ENCODE peak calls at places on chromosomes 12 and 14, in nine cellular contexts. One of them, this sample, is unnamed.

GRCh38 chr14:56131865-56132830 is 13.9 kb downstream of the PELI2 start:
- DNase-seq in CD8-positive, alpha-beta T cell: no peak
- DNase-seq in sigmoid colon: no peak
- DNase-seq in tibial artery: no peak
- DNase-seq in colonic mucosa: no peak
- DNase-seq in ascending aorta: no peak
- DNase-seq in AG04450: no peak
- DNase-seq in foreskin fibroblast: peak; percentile 20
- DNase-seq in AG09309: no peak
- DNase-seq in this sample: no peak

GRCh38 chr12:4763549-4763948 is 43.3 kb downstream of the GALNT8 start:
- DNase-seq in CD8-positive, alpha-beta T cell: no peak
- DNase-seq in sigmoid colon: peak; percentile 75
- DNase-seq in tibial artery: no peak
- DNase-seq in colonic mucosa: peak; percentile 37
- DNase-seq in ascending aorta: no peak
- DNase-seq in AG04450: no peak
- DNase-seq in foreskin fibroblast: no peak
- DNase-seq in AG09309: no peak
- DNase-seq in this sample: no peak

GRCh38 chr12:42921741-42922511 is 332.4 kb upstream of the PRICKLE1 start:
- DNase-seq in CD8-positive, alpha-beta T cell: no peak
- DNase-seq in sigmoid colon: no peak
- DNase-seq in tibial artery: no peak
- DNase-seq in colonic mucosa: no peak
- DNase-seq in ascending aorta: no peak
- DNase-seq in AG04450: peak; percentile 30
- DNase-seq in foreskin fibroblast: peak; percentile 86
- DNase-seq in AG09309: peak; percentile 38
- DNase-seq in this sample: no peak

GRCh38 chr14:61527325-61528100 is 167.8 kb upstream of the HIF1A start:
- DNase-seq in CD8-positive, alpha-beta T cell: no peak
- DNase-seq in sigmoid colon: no peak
- DNase-seq in tibial artery: no peak
- DNase-seq in colonic mucosa: no peak
- DNase-seq in ascending aorta: no peak
- DNase-seq in AG04450: no peak
- DNase-seq in foreskin fibroblast: peak; percentile 78
- DNase-seq in AG09309: peak; percentile 63
- DNase-seq in this sample: no peak

GRCh38 chr12:88691811-88692210 is 111.5 kb upstream of the KITLG start:
- DNase-seq in CD8-positive, alpha-beta T cell: no peak
- DNase-seq in sigmoid colon: no peak
- DNase-seq in tibial artery: no peak
- DNase-seq in colonic mucosa: no peak
- DNase-seq in ascending aorta: no peak
- DNase-seq in AG04450: no peak
- DNase-seq in foreskin fibroblast: peak; percentile 22
- DNase-seq in AG09309: no peak
- DNase-seq in this sample: no peak

GRCh38 chr14:33056213-33056612 is 117.5 kb downstream of the NPAS3 start:
- DNase-seq in CD8-positive, alpha-beta T cell: no peak
- DNase-seq in sigmoid colon: no peak
- DNase-seq in tibial artery: no peak
- DNase-seq in colonic mucosa: no peak
- DNase-seq in ascending aorta: no peak
- DNase-seq in AG04450: no peak
- DNase-seq in foreskin fibroblast: no peak
- DNase-seq in AG09309: no peak
- DNase-seq in this sample: no peak

GRCh38 chr12:110227138-110227537 is 53.9 kb upstream of the ATP2A2 start:
- DNase-seq in CD8-positive, alpha-beta T cell: no peak
- DNase-seq in sigmoid colon: no peak
- DNase-seq in tibial artery: no peak
- DNase-seq in colonic mucosa: no peak
- DNase-seq in ascending aorta: no peak
- DNase-seq in AG04450: no peak
- DNase-seq in foreskin fibroblast: no peak
- DNase-seq in AG09309: no peak
- DNase-seq in this sample: no peak

GRCh38 chr14:61491876-61492440 is 170.6 kb downstream of the PRKCH start:
- DNase-seq in CD8-positive, alpha-beta T cell: no peak
- DNase-seq in sigmoid colon: no peak
- DNase-seq in tibial artery: peak; percentile 51
- DNase-seq in colonic mucosa: no peak
- DNase-seq in ascending aorta: no peak
- DNase-seq in AG04450: no peak
- DNase-seq in foreskin fibroblast: no peak
- DNase-seq in AG09309: no peak
- DNase-seq in this sample: no peak

GRCh38 chr12:19351346-19351745 is 87.9 kb upstream of the AEBP2 start:
- DNase-seq in CD8-positive, alpha-beta T cell: no peak
- DNase-seq in sigmoid colon: no peak
- DNase-seq in tibial artery: no peak
- DNase-seq in colonic mucosa: no peak
- DNase-seq in ascending aorta: no peak
- DNase-seq in AG04450: no peak
- DNase-seq in foreskin fibroblast: no peak
- DNase-seq in AG09309: no peak
- DNase-seq in this sample: no peak

GRCh38 chr14:95509512-95509911 is 6.9 kb downstream of the SYNE3 start:
- DNase-seq in CD8-positive, alpha-beta T cell: no peak
- DNase-seq in sigmoid colon: no peak
- DNase-seq in tibial artery: no peak
- DNase-seq in colonic mucosa: no peak
- DNase-seq in ascending aorta: no peak
- DNase-seq in AG04450: no peak
- DNase-seq in foreskin fibroblast: no peak
- DNase-seq in AG09309: no peak
- DNase-seq in this sample: no peak

GRCh38 chr14:39218171-39218769 is 15.4 kb upstream of the MIA2 start:
- DNase-seq in CD8-positive, alpha-beta T cell: no peak
- DNase-seq in sigmoid colon: no peak
- DNase-seq in tibial artery: no peak
- DNase-seq in colonic mucosa: no peak
- DNase-seq in ascending aorta: no peak
- DNase-seq in AG04450: no peak
- DNase-seq in foreskin fibroblast: peak; percentile 26
- DNase-seq in AG09309: no peak
- DNase-seq in this sample: peak; percentile 39

GRCh38 chr12:115354476-115354890 is 670.5 kb upstream of the TBX3 start:
- DNase-seq in CD8-positive, alpha-beta T cell: no peak
- DNase-seq in sigmoid colon: no peak
- DNase-seq in tibial artery: no peak
- DNase-seq in colonic mucosa: no peak
- DNase-seq in ascending aorta: no peak
- DNase-seq in AG04450: no peak
- DNase-seq in foreskin fibroblast: peak; percentile 33
- DNase-seq in AG09309: no peak
- DNase-seq in this sample: no peak

GRCh38 chr12:115351513-115352077 is 667.6 kb upstream of the TBX3 start:
- DNase-seq in CD8-positive, alpha-beta T cell: no peak
- DNase-seq in sigmoid colon: no peak
- DNase-seq in tibial artery: no peak
- DNase-seq in colonic mucosa: no peak
- DNase-seq in ascending aorta: no peak
- DNase-seq in AG04450: no peak
- DNase-seq in foreskin fibroblast: peak; percentile 72
- DNase-seq in AG09309: no peak
- DNase-seq in this sample: no peak

GRCh38 chr12:115355301-115355700 is 671.3 kb upstream of the TBX3 start:
- DNase-seq in CD8-positive, alpha-beta T cell: no peak
- DNase-seq in sigmoid colon: no peak
- DNase-seq in tibial artery: no peak
- DNase-seq in colonic mucosa: no peak
- DNase-seq in ascending aorta: no peak
- DNase-seq in AG04450: no peak
- DNase-seq in foreskin fibroblast: peak; percentile 52
- DNase-seq in AG09309: no peak
- DNase-seq in this sample: no peak

GRCh38 chr12:115353467-115353866 is 669.5 kb upstream of the TBX3 start:
- DNase-seq in CD8-positive, alpha-beta T cell: no peak
- DNase-seq in sigmoid colon: no peak
- DNase-seq in tibial artery: no peak
- DNase-seq in colonic mucosa: no peak
- DNase-seq in ascending aorta: no peak
- DNase-seq in AG04450: no peak
- DNase-seq in foreskin fibroblast: no peak
- DNase-seq in AG09309: no peak
- DNase-seq in this sample: no peak

GRCh38 chr12:115354007-115354452 is 670.1 kb upstream of the TBX3 start:
- DNase-seq in CD8-positive, alpha-beta T cell: no peak
- DNase-seq in sigmoid colon: peak; percentile 90
- DNase-seq in tibial artery: peak; percentile 89
- DNase-seq in colonic mucosa: peak; percentile 56
- DNase-seq in ascending aorta: peak; percentile 58
- DNase-seq in AG04450: peak; percentile 93
- DNase-seq in foreskin fibroblast: peak; percentile 98
- DNase-seq in AG09309: peak; percentile 88
- DNase-seq in this sample: peak; percentile 92
- H3K4me3 ChIP-seq in CD8-positive, alpha-beta T cell: no peak overlapping the region
- H3K4me3 ChIP-seq in sigmoid colon: peak overlapping the region; percentile 28
- H3K4me3 ChIP-seq in tibial artery: peak overlapping the region; percentile 49
- H3K4me3 ChIP-seq in colonic mucosa: no peak overlapping the region
- H3K4me3 ChIP-seq in ascending aorta: peak overlapping the region; percentile 41
- H3K4me3 ChIP-seq in AG04450: peak overlapping the region; percentile 62
- H3K4me3 ChIP-seq in foreskin fibroblast: peak overlapping the region; percentile 64
- H3K4me3 ChIP-seq in AG09309: peak overlapping the region; percentile 62
- H3K4me3 ChIP-seq in this sample: peak overlapping the region; percentile 39

GRCh38 chr12:645563-646071 is 17.6 kb downstream of the NINJ2 start:
- DNase-seq in CD8-positive, alpha-beta T cell: no peak
- DNase-seq in sigmoid colon: peak; percentile 87
- DNase-seq in tibial artery: peak; percentile 66
- DNase-seq in colonic mucosa: no peak
- DNase-seq in ascending aorta: no peak
- DNase-seq in AG04450: no peak
- DNase-seq in foreskin fibroblast: peak; percentile 71
- DNase-seq in AG09309: no peak
- DNase-seq in this sample: no peak

GRCh38 chr12:643478-644292 is 19.6 kb downstream of the NINJ2 start:
- DNase-seq in CD8-positive, alpha-beta T cell: no peak
- DNase-seq in sigmoid colon: peak; percentile 68
- DNase-seq in tibial artery: peak; percentile 39
- DNase-seq in colonic mucosa: peak; percentile 56
- DNase-seq in ascending aorta: no peak
- DNase-seq in AG04450: no peak
- DNase-seq in foreskin fibroblast: no peak
- DNase-seq in AG09309: no peak
- DNase-seq in this sample: no peak

GRCh38 chr12:644293-644639 is 19.0 kb downstream of the NINJ2 start:
- DNase-seq in CD8-positive, alpha-beta T cell: no peak
- DNase-seq in sigmoid colon: peak; percentile 38
- DNase-seq in tibial artery: no peak
- DNase-seq in colonic mucosa: no peak
- DNase-seq in ascending aorta: no peak
- DNase-seq in AG04450: no peak
- DNase-seq in foreskin fibroblast: no peak
- DNase-seq in AG09309: no peak
- DNase-seq in this sample: no peak

GRCh38 chr12:644818-645552 is 18.3 kb downstream of the NINJ2 start:
- DNase-seq in CD8-positive, alpha-beta T cell: no peak
- DNase-seq in sigmoid colon: no peak
- DNase-seq in tibial artery: no peak
- DNase-seq in colonic mucosa: no peak
- DNase-seq in ascending aorta: no peak
- DNase-seq in AG04450: no peak
- DNase-seq in foreskin fibroblast: peak; percentile 10
- DNase-seq in AG09309: no peak
- DNase-seq in this sample: peak; percentile 56

GRCh38 chr12:642633-643477 is 20.4 kb downstream of the NINJ2 start:
- DNase-seq in CD8-positive, alpha-beta T cell: peak; percentile 39
- DNase-seq in sigmoid colon: peak; percentile 87
- DNase-seq in tibial artery: peak; percentile 62
- DNase-seq in colonic mucosa: peak; percentile 78
- DNase-seq in ascending aorta: no peak
- DNase-seq in AG04450: no peak
- DNase-seq in foreskin fibroblast: peak; percentile 81
- DNase-seq in AG09309: no peak
- DNase-seq in this sample: no peak
- TF ChIP-seq CTCF in CD8-positive, alpha-beta T cell: peak; percentile 34
- TF ChIP-seq CTCF in sigmoid colon: peak; percentile 37
- TF ChIP-seq CTCF in tibial artery: peak; percentile 15
- TF ChIP-seq CTCF in colonic mucosa: no peak
- TF ChIP-seq CTCF in ascending aorta: peak; percentile 37
- TF ChIP-seq CTCF in AG04450: peak; percentile 33
- TF ChIP-seq CTCF in foreskin fibroblast: peak; percentile 19
- TF ChIP-seq CTCF in AG09309: peak; percentile 25
- TF ChIP-seq CTCF in this sample: peak; percentile 22

GRCh38 chr14:59868021-59868420 is 2.6 kb downstream of the RTN1 start:
- DNase-seq in CD8-positive, alpha-beta T cell: no peak
- DNase-seq in sigmoid colon: no peak
- DNase-seq in tibial artery: no peak
- DNase-seq in colonic mucosa: no peak
- DNase-seq in ascending aorta: no peak
- DNase-seq in AG04450: no peak
- DNase-seq in foreskin fibroblast: no peak
- DNase-seq in AG09309: no peak
- DNase-seq in this sample: no peak
- H3K4me3 ChIP-seq in CD8-positive, alpha-beta T cell: no peak overlapping the region
- H3K4me3 ChIP-seq in sigmoid colon: no peak overlapping the region
- H3K4me3 ChIP-seq in tibial artery: no peak overlapping the region
- H3K4me3 ChIP-seq in colonic mucosa: no peak overlapping the region
- H3K4me3 ChIP-seq in ascending aorta: no peak overlapping the region
- H3K4me3 ChIP-seq in AG04450: no peak overlapping the region
- H3K4me3 ChIP-seq in foreskin fibroblast: no peak overlapping the region
- H3K4me3 ChIP-seq in AG09309: no peak overlapping the region
- H3K4me3 ChIP-seq in this sample: no peak overlapping the region

GRCh38 chr12:27057543-27057942 is 24.8 kb downstream of the C12orf71 start:
- DNase-seq in CD8-positive, alpha-beta T cell: no peak
- DNase-seq in sigmoid colon: no peak
- DNase-seq in tibial artery: no peak
- DNase-seq in colonic mucosa: no peak
- DNase-seq in ascending aorta: no peak
- DNase-seq in AG04450: no peak
- DNase-seq in foreskin fibroblast: no peak
- DNase-seq in AG09309: no peak
- DNase-seq in this sample: no peak

GRCh38 chr12:27052176-27052575 is 29.8 kb downstream of the MED21 start:
- DNase-seq in CD8-positive, alpha-beta T cell: no peak
- DNase-seq in sigmoid colon: no peak
- DNase-seq in tibial artery: no peak
- DNase-seq in colonic mucosa: no peak
- DNase-seq in ascending aorta: no peak
- DNase-seq in AG04450: no peak
- DNase-seq in foreskin fibroblast: no peak
- DNase-seq in AG09309: no peak
- DNase-seq in this sample: no peak

GRCh38 chr12:27060740-27061139 is 21.6 kb downstream of the C12orf71 start:
- DNase-seq in CD8-positive, alpha-beta T cell: no peak
- DNase-seq in sigmoid colon: no peak
- DNase-seq in tibial artery: no peak
- DNase-seq in colonic mucosa: no peak
- DNase-seq in ascending aorta: no peak
- DNase-seq in AG04450: no peak
- DNase-seq in foreskin fibroblast: peak; percentile 26
- DNase-seq in AG09309: no peak
- DNase-seq in this sample: no peak

GRCh38 chr12:27052742-27053141 is 29.6 kb downstream of the C12orf71 start:
- DNase-seq in CD8-positive, alpha-beta T cell: no peak
- DNase-seq in sigmoid colon: no peak
- DNase-seq in tibial artery: no peak
- DNase-seq in colonic mucosa: no peak
- DNase-seq in ascending aorta: no peak
- DNase-seq in AG04450: no peak
- DNase-seq in foreskin fibroblast: no peak
- DNase-seq in AG09309: no peak
- DNase-seq in this sample: no peak

GRCh38 chr12:27055966-27056365 is 26.4 kb downstream of the C12orf71 start:
- DNase-seq in CD8-positive, alpha-beta T cell: no peak
- DNase-seq in sigmoid colon: no peak
- DNase-seq in tibial artery: no peak
- DNase-seq in colonic mucosa: no peak
- DNase-seq in ascending aorta: no peak
- DNase-seq in AG04450: no peak
- DNase-seq in foreskin fibroblast: no peak
- DNase-seq in AG09309: no peak
- DNase-seq in this sample: no peak
- TF ChIP-seq CTCF in CD8-positive, alpha-beta T cell: no peak
- TF ChIP-seq CTCF in sigmoid colon: no peak
- TF ChIP-seq CTCF in tibial artery: no peak
- TF ChIP-seq CTCF in colonic mucosa: no peak
- TF ChIP-seq CTCF in ascending aorta: no peak
- TF ChIP-seq CTCF in AG04450: no peak
- TF ChIP-seq CTCF in foreskin fibroblast: no peak
- TF ChIP-seq CTCF in AG09309: no peak
- TF ChIP-seq CTCF in this sample: no peak

This sample was measured in astrocyte of the cerebellum.